ENCODE peak calls at places on chromosomes 2 and 18, in six cellular contexts. E is foreskin fibroblast, X is heart right ventricle, O is adrenal gland, N is HFFc6, Z is MM.1S. V is an unnamed sample.

GRCh38 chr18:49560277-49561126 is 1.4 kb upstream of the LIPG start:
- DNase-seq in E (peak), X (no peak), O (no peak), N (no peak), Z (no peak), V (peak)

GRCh38 chr2:236798491-236798890 is 228.9 kb downstream of the ACKR3 start:
- DNase-seq in E (no peak), X (no peak), O (no peak), N (no peak), Z (no peak), V (no peak)

GRCh38 chr18:11393486-11393885 is 215.9 kb upstream of the SLC35G4 start:
- DNase-seq in E (no peak), X (peak), O (no peak), N (no peak), Z (no peak), V (no peak)

GRCh38 chr18:69948919-69949537 is 1.4 kb upstream of the CD226 start:
- DNase-seq in E (peak), X (peak), O (peak), N (no peak), Z (peak), V (peak)

GRCh38 chr2:130807659-130808385 is 28.9 kb upstream of the ARHGEF4 start:
- DNase-seq in E (no peak), X (no peak), O (no peak), N (no peak), Z (no peak), V (no peak)

GRCh38 chr18:77711096-77711495 is 461.4 kb downstream of the GALR1 start:
- DNase-seq in E (no peak), X (no peak), O (no peak), N (no peak), Z (peak), V (no peak)

GRCh38 chr18:24064701-24065100 is 50.1 kb downstream of the TTC39C start:
- DNase-seq in E (no peak), X (no peak), O (no peak), N (no peak), Z (no peak), V (no peak)

GRCh38 chr18:34122724-34123334 is 101.9 kb downstream of the NOL4 start:
- DNase-seq in E (peak), X (peak), O (peak), N (peak), Z (peak), V (peak)

GRCh38 chr2:42974697-42975357 is 182.4 kb upstream of the HAAO start:
- DNase-seq in E (peak), X (peak), O (peak), N (peak), Z (peak), V (peak)

GRCh38 chr2:136332436-136333095 is 214.6 kb upstream of the CXCR4 start:
- DNase-seq in E (no peak), X (no peak), O (no peak), N (no peak), Z (no peak), V (no peak)

GRCh38 chr18:8359076-8359475 is 250.2 kb upstream of the RAB12 start:
- DNase-seq in E (no peak), X (no peak), O (no peak), N (no peak), Z (no peak), V (no peak)

GRCh38 chr2:193584522-193584938 is 1389.8 kb upstream of the TMEFF2 start:
- DNase-seq in E (peak), X (no peak), O (no peak), N (no peak), Z (peak), V (peak)

DNA sequence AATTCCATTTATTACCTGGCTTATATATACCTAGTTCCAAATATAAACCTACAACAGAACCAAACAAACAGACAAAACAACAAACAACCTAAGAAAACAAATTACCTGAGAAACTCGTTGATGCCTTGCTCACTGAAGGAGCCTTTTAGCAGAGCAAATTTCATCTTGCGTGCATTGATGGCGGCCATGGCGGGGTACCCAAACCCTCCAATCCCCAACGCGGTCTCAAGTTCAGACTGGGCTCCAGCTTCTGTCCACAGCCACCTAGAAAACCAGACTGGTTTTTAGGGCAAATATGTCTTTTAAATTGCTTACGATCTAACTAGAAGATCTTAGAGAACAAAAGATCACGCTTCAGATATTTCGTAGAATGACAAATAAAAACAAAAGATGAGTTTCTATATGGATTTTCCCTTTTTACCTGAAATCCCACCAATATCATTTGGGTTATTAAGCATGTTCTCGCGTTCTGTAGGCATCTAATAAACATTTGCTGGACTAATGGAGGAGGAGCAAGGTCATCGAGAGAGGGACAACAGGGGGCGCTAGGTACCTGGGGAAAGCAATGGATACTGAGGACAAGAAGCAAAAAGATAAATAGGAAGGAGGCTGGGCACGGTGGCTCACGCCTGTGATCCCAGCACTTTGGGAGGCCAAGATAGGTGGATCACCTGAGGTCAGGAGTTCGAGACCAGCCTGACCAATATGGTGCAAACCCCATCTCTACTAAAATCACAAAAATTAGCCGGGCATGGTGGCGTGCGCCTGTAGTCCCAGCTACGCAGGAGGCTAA is 25.2 kb downstream of the PDIA6 start:
- DNase-seq in E (no peak), X (no peak), O (no peak), N (no peak), Z (peak), V (peak)
- TF ChIP-seq CTCF in E (peak), X (no peak), O (no peak), N (peak), Z (peak), V (peak)

DNA sequence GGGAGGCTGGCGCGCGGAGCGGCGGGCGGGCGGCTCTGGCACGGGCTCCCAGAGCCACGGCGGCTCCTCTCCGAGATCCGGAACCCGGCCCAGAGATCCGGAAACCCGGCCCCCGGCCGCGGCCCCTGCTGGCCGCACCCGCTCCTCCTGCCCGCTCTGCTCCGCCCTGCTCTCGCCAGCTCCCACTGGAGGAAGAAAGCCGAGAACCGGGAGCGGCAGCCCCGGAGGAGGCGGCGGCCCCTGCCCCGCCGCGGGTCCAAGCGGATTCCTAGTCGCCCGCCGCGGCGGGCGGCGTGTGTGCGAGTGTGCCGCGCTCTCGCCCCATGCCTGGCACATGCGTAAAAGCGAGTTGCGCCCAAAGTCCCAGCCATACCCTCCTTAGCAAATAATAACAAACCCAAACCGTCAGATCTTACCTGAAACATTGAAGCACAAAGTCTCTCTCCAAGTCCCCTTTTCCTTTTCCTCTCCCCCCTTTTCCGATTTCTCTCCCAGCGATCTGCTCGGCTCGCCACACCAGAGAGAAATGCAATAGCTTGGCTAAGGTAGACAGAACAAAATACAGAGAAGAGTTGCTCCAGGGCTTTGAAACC is 108.7 kb upstream of the KCTD1 start:
- DNase-seq in E (peak), X (peak), O (peak), N (peak), Z (peak), V (peak)
- TF ChIP-seq CTCF in E (peak), X (peak), O (no peak), N (peak), Z (no peak), V (no peak)

GRCh38 chr2:28340312-28341202 is 52.1 kb upstream of the FOSL2 start:
- DNase-seq in E (no peak), X (no peak), O (no peak), N (no peak), Z (no peak), V (no peak)
- TF ChIP-seq CTCF in E (no peak), X (no peak), O (no peak), N (peak), Z (no peak), V (peak)

GRCh38 chr2:14944562-14945346 is 312.2 kb downstream of the LRATD1 start:
- DNase-seq in E (peak), X (no peak), O (no peak), N (peak), Z (peak), V (peak)
- TF ChIP-seq CTCF in E (peak), X (no peak), O (no peak), N (peak), Z (peak), V (peak)